ENCODE peak calls at places on chromosomes 16 and 17, in eight cellular contexts. One of them, this sample, is unnamed.

GRCh38 chr16:84689126-84689525 is 10.7 kb upstream of the USP10 start:
- DNase-seq in DMS153: no peak
- DNase-seq in astrocyte of the cerebellum: peak; percentile 52
- DNase-seq in stimulated activated naive B cell treated with anti-CD40 and anti-IgM and Interleukin-4, amounts not matched to agents 10 μg/mL and 1 μg/mL and 100 μg/mL, for 72 hours: no peak
- DNase-seq in left ventricle myocardium inferior: no peak
- DNase-seq in HFFc6: peak; percentile 89
- DNase-seq in fibroblast of the aortic adventitia: peak; percentile 74
- DNase-seq in skeletal muscle cell: peak; percentile 67
- DNase-seq in this sample: no peak

GRCh38 chr17:74396567-74396966 is 29.3 kb downstream of the GPR142 start:
- DNase-seq in DMS153: no peak
- DNase-seq in astrocyte of the cerebellum: no peak
- DNase-seq in stimulated activated naive B cell treated with anti-CD40 and anti-IgM and Interleukin-4, amounts not matched to agents 10 μg/mL and 1 μg/mL and 100 μg/mL, for 72 hours: no peak
- DNase-seq in left ventricle myocardium inferior: no peak
- DNase-seq in HFFc6: no peak
- DNase-seq in fibroblast of the aortic adventitia: no peak
- DNase-seq in skeletal muscle cell: no peak
- DNase-seq in this sample: no peak

GRCh38 chr17:8162997-8163977 is 539 bp upstream of the VAMP2 start:
- DNase-seq in DMS153: no peak
- DNase-seq in astrocyte of the cerebellum: no peak
- DNase-seq in stimulated activated naive B cell treated with anti-CD40 and anti-IgM and Interleukin-4, amounts not matched to agents 10 μg/mL and 1 μg/mL and 100 μg/mL, for 72 hours: no peak
- DNase-seq in left ventricle myocardium inferior: peak; percentile 32
- DNase-seq in HFFc6: no peak
- DNase-seq in fibroblast of the aortic adventitia: no peak
- DNase-seq in skeletal muscle cell: no peak
- DNase-seq in this sample: no peak

GRCh38 chr16:8892101-8892575 is 10.0 kb downstream of the LITAFD start:
- DNase-seq in DMS153: no peak
- DNase-seq in astrocyte of the cerebellum: no peak
- DNase-seq in stimulated activated naive B cell treated with anti-CD40 and anti-IgM and Interleukin-4, amounts not matched to agents 10 μg/mL and 1 μg/mL and 100 μg/mL, for 72 hours: peak; percentile 72
- DNase-seq in left ventricle myocardium inferior: no peak
- DNase-seq in HFFc6: no peak
- DNase-seq in fibroblast of the aortic adventitia: no peak
- DNase-seq in skeletal muscle cell: no peak
- DNase-seq in this sample: no peak

GRCh38 chr17:29037739-29038465 is 5.0 kb upstream of the PIPOX start:
- DNase-seq in DMS153: no peak
- DNase-seq in astrocyte of the cerebellum: no peak
- DNase-seq in stimulated activated naive B cell treated with anti-CD40 and anti-IgM and Interleukin-4, amounts not matched to agents 10 μg/mL and 1 μg/mL and 100 μg/mL, for 72 hours: no peak
- DNase-seq in left ventricle myocardium inferior: no peak
- DNase-seq in HFFc6: no peak
- DNase-seq in fibroblast of the aortic adventitia: no peak
- DNase-seq in skeletal muscle cell: no peak
- DNase-seq in this sample: no peak

GRCh38 chr17:8001976-8002645 is at the start of gene GUCY2D:
- DNase-seq in DMS153: no peak
- DNase-seq in astrocyte of the cerebellum: no peak
- DNase-seq in stimulated activated naive B cell treated with anti-CD40 and anti-IgM and Interleukin-4, amounts not matched to agents 10 μg/mL and 1 μg/mL and 100 μg/mL, for 72 hours: no peak
- DNase-seq in left ventricle myocardium inferior: no peak
- DNase-seq in HFFc6: no peak
- DNase-seq in fibroblast of the aortic adventitia: no peak
- DNase-seq in skeletal muscle cell: no peak
- DNase-seq in this sample: no peak

GRCh38 chr17:59830007-59830630 is 62.6 kb downstream of the TUBD1 start:
- DNase-seq in DMS153: no peak
- DNase-seq in astrocyte of the cerebellum: no peak
- DNase-seq in stimulated activated naive B cell treated with anti-CD40 and anti-IgM and Interleukin-4, amounts not matched to agents 10 μg/mL and 1 μg/mL and 100 μg/mL, for 72 hours: no peak
- DNase-seq in left ventricle myocardium inferior: no peak
- DNase-seq in HFFc6: no peak
- DNase-seq in fibroblast of the aortic adventitia: peak; percentile 85
- DNase-seq in skeletal muscle cell: no peak
- DNase-seq in this sample: no peak

GRCh38 chr17:1123397-1124237 is 56.2 kb downstream of the ABR start:
- DNase-seq in DMS153: no peak
- DNase-seq in astrocyte of the cerebellum: no peak
- DNase-seq in stimulated activated naive B cell treated with anti-CD40 and anti-IgM and Interleukin-4, amounts not matched to agents 10 μg/mL and 1 μg/mL and 100 μg/mL, for 72 hours: no peak
- DNase-seq in left ventricle myocardium inferior: no peak
- DNase-seq in HFFc6: no peak
- DNase-seq in fibroblast of the aortic adventitia: no peak
- DNase-seq in skeletal muscle cell: no peak
- DNase-seq in this sample: no peak

GRCh38 chr17:27625856-27626255 is 5.1 kb upstream of the LGALS9 start:
- DNase-seq in DMS153: no peak
- DNase-seq in astrocyte of the cerebellum: no peak
- DNase-seq in stimulated activated naive B cell treated with anti-CD40 and anti-IgM and Interleukin-4, amounts not matched to agents 10 μg/mL and 1 μg/mL and 100 μg/mL, for 72 hours: no peak
- DNase-seq in left ventricle myocardium inferior: no peak
- DNase-seq in HFFc6: no peak
- DNase-seq in fibroblast of the aortic adventitia: no peak
- DNase-seq in skeletal muscle cell: no peak
- DNase-seq in this sample: no peak

GRCh38 chr16:23105309-23105708 is 43.9 kb downstream of the USP31 start:
- DNase-seq in DMS153: no peak
- DNase-seq in astrocyte of the cerebellum: no peak
- DNase-seq in stimulated activated naive B cell treated with anti-CD40 and anti-IgM and Interleukin-4, amounts not matched to agents 10 μg/mL and 1 μg/mL and 100 μg/mL, for 72 hours: no peak
- DNase-seq in left ventricle myocardium inferior: no peak
- DNase-seq in HFFc6: no peak
- DNase-seq in fibroblast of the aortic adventitia: no peak
- DNase-seq in skeletal muscle cell: no peak
- DNase-seq in this sample: no peak

GRCh38 chr17:73455767-73456166 is 144.0 kb upstream of the CDC42EP4 start:
- DNase-seq in DMS153: no peak
- DNase-seq in astrocyte of the cerebellum: no peak
- DNase-seq in stimulated activated naive B cell treated with anti-CD40 and anti-IgM and Interleukin-4, amounts not matched to agents 10 μg/mL and 1 μg/mL and 100 μg/mL, for 72 hours: no peak
- DNase-seq in left ventricle myocardium inferior: no peak
- DNase-seq in HFFc6: no peak
- DNase-seq in fibroblast of the aortic adventitia: no peak
- DNase-seq in skeletal muscle cell: no peak
- DNase-seq in this sample: no peak

GRCh38 chr16:27745348-27745747 is 195.4 kb downstream of the KATNIP start:
- DNase-seq in DMS153: no peak
- DNase-seq in astrocyte of the cerebellum: no peak
- DNase-seq in stimulated activated naive B cell treated with anti-CD40 and anti-IgM and Interleukin-4, amounts not matched to agents 10 μg/mL and 1 μg/mL and 100 μg/mL, for 72 hours: no peak
- DNase-seq in left ventricle myocardium inferior: no peak
- DNase-seq in HFFc6: peak; percentile 44
- DNase-seq in fibroblast of the aortic adventitia: peak; percentile 16
- DNase-seq in skeletal muscle cell: no peak
- DNase-seq in this sample: no peak

GRCh38 chr17:68749742-68750562 is 148.8 kb upstream of the FAM20A start:
- DNase-seq in DMS153: no peak
- DNase-seq in astrocyte of the cerebellum: no peak
- DNase-seq in stimulated activated naive B cell treated with anti-CD40 and anti-IgM and Interleukin-4, amounts not matched to agents 10 μg/mL and 1 μg/mL and 100 μg/mL, for 72 hours: no peak
- DNase-seq in left ventricle myocardium inferior: no peak
- DNase-seq in HFFc6: no peak
- DNase-seq in fibroblast of the aortic adventitia: no peak
- DNase-seq in skeletal muscle cell: peak; percentile 14
- DNase-seq in this sample: no peak

This sample was measured in activated T-helper 1 cell treated with Interleukin-2 at 50 U/mL for 16 hours.